ENCODE peak calls at places on chromosomes 16 and 17, in nine cellular contexts. F is T follicular helper cell; H is activated gamma-delta T cell treated with anti-CD3 and anti-CD28 coated beads, Interleukin-2, amount 50 U/mL, for 16 hours; P is stimulated activated CD4-positive, alpha-beta T cell treated with anti-CD3 and anti-CD28 coated beads, Interleukin-1b, Interleukin-23, amount 100 ng/mL, for 1 hour; E is fibroblast of villous mesenchyme; U is mesendoderm; L is NCI-H226; A is HS-5; I is activated T-cell treated with anti-CD3 and anti-CD28 coated beads, Interleukin-2, amount 50 U/mL, for 24 hours. V is an unnamed sample.

GRCh38 chr16:67652578-67653130 is 7.4 kb downstream of the ACD start:
- DNase-seq in F (no peak), H (no peak), P (no peak), E (no peak), U (peak), L (peak), A (no peak), I (no peak), V (no peak)

GRCh38 chr17:63753215-63753614 is 11.6 kb upstream of the STRADA start:
- DNase-seq in F (no peak), H (no peak), P (no peak), E (peak), U (no peak), L (no peak), A (no peak), I (no peak), V (no peak)

GRCh38 chr16:79401782-79402181 is 198.8 kb downstream of the MAF start:
- DNase-seq in F (no peak), H (no peak), P (no peak), E (no peak), U (no peak), L (no peak), A (no peak), I (no peak), V (no peak)

GRCh38 chr17:80755650-80756405 is 211.2 kb downstream of the RPTOR start:
- DNase-seq in F (no peak), H (no peak), P (no peak), E (no peak), U (peak), L (no peak), A (no peak), I (no peak), V (no peak)

GRCh38 chr16:85624646-85625045 is 11.5 kb downstream of the GSE1 start:
- DNase-seq in F (no peak), H (no peak), P (no peak), E (no peak), U (no peak), L (no peak), A (no peak), I (no peak), V (no peak)

GRCh38 chr17:74937064-74938051 is 1.7 kb downstream of the OTOP3 start:
- DNase-seq in F (no peak), H (no peak), P (no peak), E (no peak), U (no peak), L (no peak), A (no peak), I (no peak), V (no peak)

GRCh38 chr16:11140867-11141266 is 115.1 kb downstream of the SOCS1 start:
- DNase-seq in F (no peak), H (no peak), P (no peak), E (no peak), U (no peak), L (no peak), A (no peak), I (no peak), V (no peak)

GRCh38 chr17:52383493-52384100 is 225.1 kb upstream of the CA10 start:
- DNase-seq in F (no peak), H (no peak), P (no peak), E (peak), U (peak), L (no peak), A (peak), I (no peak), V (no peak)

GRCh38 chr16:49201118-49201517 is 80.5 kb downstream of the CBLN1 start:
- DNase-seq in F (no peak), H (no peak), P (no peak), E (no peak), U (no peak), L (no peak), A (no peak), I (no peak), V (no peak)

GRCh38 chr17:1111599-1112443 is 68.0 kb downstream of the ABR start:
- DNase-seq in F (no peak), H (no peak), P (no peak), E (no peak), U (no peak), L (no peak), A (no peak), I (no peak), V (no peak)

GRCh38 chr17:62882878-62883277 is 74.8 kb upstream of the MARCHF10 start:
- DNase-seq in F (no peak), H (no peak), P (no peak), E (peak), U (no peak), L (no peak), A (no peak), I (no peak), V (no peak)